ENCODE peak calls at places on chromosomes 7 and 10, in ten cellular contexts. Y is A673; F is HCT116; P is fibroblast of lung; W is naive thymus-derived CD4-positive, alpha-beta T cell; J is GM12865; B is SJSA1; R is neuronal stem cell; O is heart left ventricle; M is A549. H is an unnamed sample.
A peak's percentile ranks its signal among the peaks of the same experiment; 100 is the strongest.

GRCh38 chr10:70805619-70806215 is 10.0 kb upstream of the SGPL1 start:
- DNase-seq in Y (no peak), F (no peak), P (no peak), W (no peak), J (no peak), B (no peak), R (no peak), O (no peak), M (no peak), H (no peak)

GRCh38 chr10:88411772-88412349 is 171.3 kb downstream of the RNLS start:
- DNase-seq in Y (no peak), F (no peak), P (no peak), W (no peak), J (no peak), B (no peak), R (no peak), O (no peak), M (no peak), H (no peak)

GRCh38 chr10:121332829-121333765 is 265.1 kb downstream of the FGFR2 start:
- DNase-seq in Y (peak; percentile 4), F (no peak), P (no peak), W (no peak), J (no peak), B (no peak), R (no peak), O (no peak), M (no peak), H (no peak)

GRCh38 chr10:66925896-66926719 is at the start of gene LRRTM3:
- DNase-seq in Y (peak; percentile 83), F (peak; percentile 77), P (peak; percentile 87), W (no peak), J (peak; percentile 80), B (peak; percentile 8), R (peak; percentile 76), O (peak; percentile 31), M (peak; percentile 47), H (peak; percentile 41)

GRCh38 chr7:117728858-117729257 is 144.4 kb downstream of the CTTNBP2 start:
- DNase-seq in Y (peak; percentile 89), F (no peak), P (no peak), W (no peak), J (peak; percentile 21), B (no peak), R (no peak), O (no peak), M (no peak), H (no peak)

GRCh38 chr10:6348091-6348862 is 145.5 kb downstream of the PFKFB3 start:
- DNase-seq in Y (peak; percentile 71), F (no peak), P (no peak), W (peak; percentile 93), J (peak; percentile 92), B (peak; percentile 56), R (no peak), O (peak; percentile 47), M (no peak), H (no peak)

GRCh38 chr10:129940617-129941198 is 23.4 kb downstream of the EBF3 start:
- DNase-seq in Y (no peak), F (no peak), P (no peak), W (no peak), J (no peak), B (no peak), R (no peak), O (peak; percentile 15), M (no peak), H (no peak)

GRCh38 chr10:32149257-32149955 is 93.2 kb upstream of the KIF5B start:
- DNase-seq in Y (peak; percentile 60), F (peak; percentile 35), P (peak; percentile 96), W (no peak), J (peak; percentile 86), B (peak; percentile 32), R (no peak), O (peak; percentile 74), M (no peak), H (peak; percentile 87)

GRCh38 chr10:46273506-46274477 is 13.0 kb upstream of the ANTXRL start:
- DNase-seq in Y (no peak), F (no peak), P (no peak), W (no peak), J (no peak), B (no peak), R (no peak), O (no peak), M (no peak), H (no peak)

GRCh38 chr10:62017141-62017870 is 115.8 kb downstream of the ARID5B start:
- DNase-seq in Y (no peak), F (no peak), P (peak; percentile 68), W (no peak), J (no peak), B (no peak), R (no peak), O (no peak), M (no peak), H (no peak)

GRCh38 chr10:124697837-124698559 is 46.2 kb downstream of the FAM53B start:
- DNase-seq in Y (peak; percentile 21), F (no peak), P (no peak), W (peak; percentile 43), J (peak; percentile 72), B (no peak), R (no peak), O (no peak), M (peak; percentile 24), H (no peak)

GRCh38 chr7:610141-610530 is 90.5 kb upstream of the PDGFA start:
- DNase-seq in Y (no peak), F (no peak), P (no peak), W (no peak), J (no peak), B (no peak), R (no peak), O (no peak), M (no peak), H (no peak)

GRCh38 chr7:11078242-11078834 is 104.7 kb downstream of the PHF14 start:
- DNase-seq in Y (no peak), F (no peak), P (no peak), W (no peak), J (no peak), B (no peak), R (no peak), O (no peak), M (no peak), H (no peak)

GRCh38 chr7:109178342-109178741 is 608.7 kb downstream of the DNAJB9 start:
- DNase-seq in Y (no peak), F (no peak), P (no peak), W (no peak), J (no peak), B (no peak), R (no peak), O (no peak), M (no peak), H (no peak)

GRCh38 chr10:10662720-10663467 is 354.8 kb upstream of the CELF2 start:
- DNase-seq in Y (no peak), F (no peak), P (peak; percentile 81), W (no peak), J (no peak), B (no peak), R (no peak), O (no peak), M (no peak), H (no peak)

GRCh38 chr7:73418113-73418703 is 15.4 kb upstream of the FZD9 start:
- DNase-seq in Y (no peak), F (no peak), P (no peak), W (no peak), J (no peak), B (no peak), R (no peak), O (no peak), M (no peak), H (no peak)

GRCh38 chr7:138407792-138408191 is 52.3 kb upstream of the TRIM24 start:
- DNase-seq in Y (peak; percentile 13), F (no peak), P (no peak), W (no peak), J (no peak), B (no peak), R (no peak), O (no peak), M (no peak), H (no peak)

DNA sequence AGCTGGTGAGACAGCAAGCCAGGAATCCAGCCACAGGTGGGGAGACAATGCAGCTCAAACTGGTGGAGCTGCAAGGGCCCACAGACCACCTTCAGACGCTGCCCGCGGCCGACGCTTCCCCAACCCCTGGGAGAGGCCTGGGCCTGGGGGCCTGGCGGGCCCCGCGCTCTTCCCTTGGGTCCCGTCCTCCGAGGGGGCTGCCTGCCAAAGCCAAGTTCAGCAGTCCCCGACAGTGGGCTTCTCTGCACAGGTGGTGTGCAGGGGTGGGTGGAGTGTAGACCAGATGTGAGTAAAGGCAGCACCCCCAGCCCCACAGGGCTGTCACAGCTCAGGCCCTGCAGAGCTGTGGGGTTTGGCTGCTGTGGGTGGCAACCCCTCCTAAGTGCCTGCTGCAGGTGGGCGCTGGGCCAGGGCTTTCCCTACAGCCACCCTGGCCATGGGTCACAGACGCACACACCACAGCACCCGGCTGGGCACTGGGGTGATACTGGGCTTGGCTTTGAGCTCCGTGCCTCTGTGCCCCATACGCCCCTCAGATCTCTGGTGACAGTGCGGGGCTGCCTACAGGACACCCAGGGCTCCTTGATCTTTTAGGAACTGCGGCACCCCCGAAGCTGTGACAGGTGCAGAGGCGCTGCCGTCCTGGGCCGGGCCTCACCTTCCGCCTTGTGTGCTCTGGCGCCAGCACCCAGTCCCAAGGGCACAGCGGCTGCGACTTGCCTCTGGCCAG is 20.5 kb downstream of the BNIP3 start:
- DNase-seq in Y (no peak), F (no peak), P (no peak), W (no peak), J (no peak), B (no peak), R (no peak), O (no peak), M (no peak), H (no peak)
- H3K4me3 ChIP-seq in Y (no peak overlapping the region), F (no peak overlapping the region), P (no peak overlapping the region), W (no peak overlapping the region), J (no peak overlapping the region), B (no peak overlapping the region), R (peak overlapping the region; percentile 45), O (no peak overlapping the region), M (no peak overlapping the region), H (no peak overlapping the region)

GRCh38 chr10:43398939-43399871 is 9.8 kb downstream of the HNRNPF start:
- DNase-seq in Y (no peak), F (no peak), P (no peak), W (no peak), J (no peak), B (peak; percentile 42), R (no peak), O (no peak), M (no peak), H (no peak)
- H3K4me3 ChIP-seq in Y (no peak overlapping the region), F (peak overlapping the region; percentile 60), P (no peak overlapping the region), W (peak overlapping the region; percentile 24), J (peak overlapping the region; percentile 90), B (no peak overlapping the region), R (no peak overlapping the region), O (no peak overlapping the region), M (no peak overlapping the region), H (no peak overlapping the region)

GRCh38 chr10:37947526-37947925 is 28.9 kb downstream of the ZNF25 start:
- DNase-seq in Y (no peak), F (no peak), P (no peak), W (no peak), J (no peak), B (no peak), R (no peak), O (no peak), M (no peak), H (no peak)
- H3K4me3 ChIP-seq in Y (no peak overlapping the region), F (no peak overlapping the region), P (no peak overlapping the region), W (no peak overlapping the region), J (no peak overlapping the region), B (no peak overlapping the region), R (no peak overlapping the region), O (no peak overlapping the region), M (no peak overlapping the region), H (no peak overlapping the region)

DNA sequence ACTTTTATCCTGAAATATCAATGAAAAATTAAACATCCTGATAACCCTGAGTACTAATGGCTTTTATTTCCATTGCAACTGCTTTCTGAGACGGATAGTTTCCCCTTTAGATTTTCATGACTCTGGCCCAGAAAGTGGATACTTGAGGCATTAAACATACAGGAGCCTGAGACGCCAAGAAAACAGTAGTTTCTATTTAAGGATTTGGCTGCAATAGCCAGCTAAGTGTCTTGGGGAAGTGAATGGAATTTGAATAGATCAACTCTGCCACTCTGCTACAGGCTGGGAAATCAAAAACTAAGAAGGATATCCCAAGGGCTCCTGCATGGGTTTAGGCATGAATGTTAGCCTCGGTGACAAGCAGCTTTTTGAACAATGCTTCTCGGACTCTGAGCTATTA is 24.7 kb upstream of the GPAM start:
- DNase-seq in Y (no peak), F (no peak), P (no peak), W (no peak), J (no peak), B (no peak), R (no peak), O (no peak), M (no peak), H (no peak)
- H3K4me3 ChIP-seq in Y (no peak overlapping the region), F (no peak overlapping the region), P (no peak overlapping the region), W (no peak overlapping the region), J (no peak overlapping the region), B (no peak overlapping the region), R (no peak overlapping the region), O (no peak overlapping the region), M (no peak overlapping the region), H (no peak overlapping the region)

H was measured in skeletal muscle cell.